ENCODE peak calls at places on chromosomes 4 and X, in six cellular contexts. One of them, this sample, is unnamed.

GRCh38 chr4:125187621-125188176 is 127.1 kb upstream of the FAT4 start:
- DNase-seq in AG10803: peak; percentile 77
- DNase-seq in body of pancreas: peak; percentile 7
- DNase-seq in astrocyte of the spinal cord: peak; percentile 88
- DNase-seq in stomach: peak; percentile 56
- DNase-seq in dorsolateral prefrontal cortex: no peak
- DNase-seq in this sample: no peak

GRCh38 chrX:154457491-154458115 is 478 bp upstream of the PLXNA3 start:
- DNase-seq in AG10803: no peak
- DNase-seq in body of pancreas: peak; percentile 68
- DNase-seq in astrocyte of the spinal cord: no peak
- DNase-seq in stomach: peak; percentile 48
- DNase-seq in dorsolateral prefrontal cortex: no peak
- DNase-seq in this sample: peak; percentile 74

GRCh38 chr4:25410820-25411529 is 33.9 kb downstream of the ANAPC4 start:
- DNase-seq in AG10803: no peak
- DNase-seq in body of pancreas: no peak
- DNase-seq in astrocyte of the spinal cord: no peak
- DNase-seq in stomach: no peak
- DNase-seq in dorsolateral prefrontal cortex: no peak
- DNase-seq in this sample: no peak

GRCh38 chrX:55008571-55009358 is 8.6 kb downstream of the APEX2 start:
- DNase-seq in AG10803: peak; percentile 24
- DNase-seq in body of pancreas: no peak
- DNase-seq in astrocyte of the spinal cord: peak; percentile 3
- DNase-seq in stomach: no peak
- DNase-seq in dorsolateral prefrontal cortex: no peak
- DNase-seq in this sample: no peak

GRCh38 chrX:134551365-134552095 is 91.6 kb downstream of the HPRT1 start:
- DNase-seq in AG10803: peak; percentile 68
- DNase-seq in body of pancreas: no peak
- DNase-seq in astrocyte of the spinal cord: peak; percentile 55
- DNase-seq in stomach: no peak
- DNase-seq in dorsolateral prefrontal cortex: no peak
- DNase-seq in this sample: no peak

GRCh38 chr4:76188557-76188956 is 25.1 kb downstream of the SCARB2 start:
- DNase-seq in AG10803: no peak
- DNase-seq in body of pancreas: no peak
- DNase-seq in astrocyte of the spinal cord: no peak
- DNase-seq in stomach: no peak
- DNase-seq in dorsolateral prefrontal cortex: no peak
- DNase-seq in this sample: no peak

GRCh38 chrX:122625821-122626220 is 558.3 kb upstream of the GRIA3 start:
- DNase-seq in AG10803: peak; percentile 89
- DNase-seq in body of pancreas: no peak
- DNase-seq in astrocyte of the spinal cord: peak; percentile 3
- DNase-seq in stomach: no peak
- DNase-seq in dorsolateral prefrontal cortex: no peak
- DNase-seq in this sample: no peak

GRCh38 chr4:102169345-102169744 is 175.9 kb downstream of the SLC39A8 start:
- DNase-seq in AG10803: peak; percentile 13
- DNase-seq in body of pancreas: peak; percentile 10
- DNase-seq in astrocyte of the spinal cord: peak; percentile 25
- DNase-seq in stomach: no peak
- DNase-seq in dorsolateral prefrontal cortex: no peak
- DNase-seq in this sample: no peak

GRCh38 chrX:111719426-111720210 is 38.6 kb downstream of the ALG13 start:
- DNase-seq in AG10803: peak; percentile 1
- DNase-seq in body of pancreas: no peak
- DNase-seq in astrocyte of the spinal cord: peak; percentile 12
- DNase-seq in stomach: no peak
- DNase-seq in dorsolateral prefrontal cortex: no peak
- DNase-seq in this sample: no peak

GRCh38 chrX:30196322-30196721 is 19.0 kb upstream of the MAGEB2 start:
- DNase-seq in AG10803: no peak
- DNase-seq in body of pancreas: no peak
- DNase-seq in astrocyte of the spinal cord: peak; percentile 8
- DNase-seq in stomach: no peak
- DNase-seq in dorsolateral prefrontal cortex: no peak
- DNase-seq in this sample: no peak

GRCh38 chr4:3405176-3405575 is 36.6 kb upstream of the HGFAC start:
- DNase-seq in AG10803: no peak
- DNase-seq in body of pancreas: no peak
- DNase-seq in astrocyte of the spinal cord: no peak
- DNase-seq in stomach: no peak
- DNase-seq in dorsolateral prefrontal cortex: no peak
- DNase-seq in this sample: no peak

GRCh38 chr4:85825937-85826678 is 351.2 kb downstream of the ARHGAP24 start:
- DNase-seq in AG10803: peak; percentile 82
- DNase-seq in body of pancreas: peak; percentile 63
- DNase-seq in astrocyte of the spinal cord: peak; percentile 66
- DNase-seq in stomach: peak; percentile 50
- DNase-seq in dorsolateral prefrontal cortex: no peak
- DNase-seq in this sample: no peak

GRCh38 chr4:185638548-185639301 is 103.4 kb upstream of the PDLIM3 start:
- DNase-seq in AG10803: peak; percentile 7
- DNase-seq in body of pancreas: no peak
- DNase-seq in astrocyte of the spinal cord: no peak
- DNase-seq in stomach: no peak
- DNase-seq in dorsolateral prefrontal cortex: no peak
- DNase-seq in this sample: no peak

GRCh38 chrX:139862208-139862607 is 70.6 kb downstream of the ATP11C start:
- DNase-seq in AG10803: no peak
- DNase-seq in body of pancreas: no peak
- DNase-seq in astrocyte of the spinal cord: no peak
- DNase-seq in stomach: no peak
- DNase-seq in dorsolateral prefrontal cortex: no peak
- DNase-seq in this sample: no peak

GRCh38 chr4:175405961-175406360 is 406.1 kb downstream of the GPM6A start:
- DNase-seq in AG10803: no peak
- DNase-seq in body of pancreas: no peak
- DNase-seq in astrocyte of the spinal cord: no peak
- DNase-seq in stomach: no peak
- DNase-seq in dorsolateral prefrontal cortex: no peak
- DNase-seq in this sample: no peak

GRCh38 chr4:7691992-7692391 is 247.7 kb downstream of the AFAP1 start:
- DNase-seq in AG10803: peak; percentile 12
- DNase-seq in body of pancreas: peak; percentile 40
- DNase-seq in astrocyte of the spinal cord: no peak
- DNase-seq in stomach: no peak
- DNase-seq in dorsolateral prefrontal cortex: peak; percentile 28
- DNase-seq in this sample: no peak

GRCh38 chr4:87857789-87858188 is 25.0 kb downstream of the MEPE start:
- DNase-seq in AG10803: no peak
- DNase-seq in body of pancreas: no peak
- DNase-seq in astrocyte of the spinal cord: no peak
- DNase-seq in stomach: no peak
- DNase-seq in dorsolateral prefrontal cortex: no peak
- DNase-seq in this sample: no peak

GRCh38 chr4:107380190-107380589 is 339.8 kb downstream of the PAPSS1 start:
- DNase-seq in AG10803: no peak
- DNase-seq in body of pancreas: no peak
- DNase-seq in astrocyte of the spinal cord: no peak
- DNase-seq in stomach: no peak
- DNase-seq in dorsolateral prefrontal cortex: no peak
- DNase-seq in this sample: no peak

GRCh38 chrX:100928660-100929613 is at the start of gene XKRX:
- DNase-seq in AG10803: no peak
- DNase-seq in body of pancreas: peak; percentile 56
- DNase-seq in astrocyte of the spinal cord: peak; percentile 10
- DNase-seq in stomach: peak; percentile 53
- DNase-seq in dorsolateral prefrontal cortex: peak; percentile 24
- DNase-seq in this sample: peak; percentile 47

GRCh38 chr4:176034498-176034897 is 31.1 kb upstream of the WDR17 start:
- DNase-seq in AG10803: peak; percentile 55
- DNase-seq in body of pancreas: no peak
- DNase-seq in astrocyte of the spinal cord: peak; percentile 57
- DNase-seq in stomach: no peak
- DNase-seq in dorsolateral prefrontal cortex: no peak
- DNase-seq in this sample: no peak

GRCh38 chrX:119189586-119189985 is 46.5 kb upstream of the PGRMC1 start:
- DNase-seq in AG10803: peak; percentile 93
- DNase-seq in body of pancreas: peak; percentile 19
- DNase-seq in astrocyte of the spinal cord: peak; percentile 17
- DNase-seq in stomach: no peak
- DNase-seq in dorsolateral prefrontal cortex: no peak
- DNase-seq in this sample: no peak

GRCh38 chrX:150854856-150855255 is 43.6 kb downstream of the CD99L2 start:
- DNase-seq in AG10803: no peak
- DNase-seq in body of pancreas: no peak
- DNase-seq in astrocyte of the spinal cord: no peak
- DNase-seq in stomach: no peak
- DNase-seq in dorsolateral prefrontal cortex: no peak
- DNase-seq in this sample: no peak

GRCh38 chr4:173192375-173193162 is 24.0 kb downstream of the GALNT7 start:
- DNase-seq in AG10803: no peak
- DNase-seq in body of pancreas: no peak
- DNase-seq in astrocyte of the spinal cord: no peak
- DNase-seq in stomach: no peak
- DNase-seq in dorsolateral prefrontal cortex: no peak
- DNase-seq in this sample: no peak

GRCh38 chr4:8719421-8719820 is 126.9 kb downstream of the CPZ start:
- DNase-seq in AG10803: no peak
- DNase-seq in body of pancreas: no peak
- DNase-seq in astrocyte of the spinal cord: no peak
- DNase-seq in stomach: no peak
- DNase-seq in dorsolateral prefrontal cortex: no peak
- DNase-seq in this sample: no peak

GRCh38 chr4:1578968-1579833 is 104.9 kb downstream of the FAM53A start:
- DNase-seq in AG10803: peak; percentile 79
- DNase-seq in body of pancreas: peak; percentile 57
- DNase-seq in astrocyte of the spinal cord: peak; percentile 33
- DNase-seq in stomach: peak; percentile 83
- DNase-seq in dorsolateral prefrontal cortex: peak; percentile 25
- DNase-seq in this sample: peak; percentile 56

GRCh38 chr4:141346144-141346543 is 125.4 kb downstream of the ZNF330 start:
- DNase-seq in AG10803: peak; percentile 79
- DNase-seq in body of pancreas: peak; percentile 43
- DNase-seq in astrocyte of the spinal cord: peak; percentile 75
- DNase-seq in stomach: no peak
- DNase-seq in dorsolateral prefrontal cortex: no peak
- DNase-seq in this sample: no peak

GRCh38 chr4:48813984-48814383 is 16.9 kb upstream of the OCIAD1 start:
- DNase-seq in AG10803: no peak
- DNase-seq in body of pancreas: no peak
- DNase-seq in astrocyte of the spinal cord: no peak
- DNase-seq in stomach: no peak
- DNase-seq in dorsolateral prefrontal cortex: no peak
- DNase-seq in this sample: peak; percentile 40

GRCh38 chr4:40264995-40265909 is 68.4 kb downstream of the RHOH start:
- DNase-seq in AG10803: no peak
- DNase-seq in body of pancreas: peak; percentile 27
- DNase-seq in astrocyte of the spinal cord: peak; percentile 28
- DNase-seq in stomach: peak; percentile 37
- DNase-seq in dorsolateral prefrontal cortex: no peak
- DNase-seq in this sample: no peak
- TF ChIP-seq CTCF in AG10803: no peak
- TF ChIP-seq CTCF in body of pancreas: no peak
- TF ChIP-seq CTCF in astrocyte of the spinal cord: no peak
- TF ChIP-seq CTCF in stomach: no peak
- TF ChIP-seq CTCF in dorsolateral prefrontal cortex: no peak
- TF ChIP-seq CTCF in this sample: no peak

DNA sequence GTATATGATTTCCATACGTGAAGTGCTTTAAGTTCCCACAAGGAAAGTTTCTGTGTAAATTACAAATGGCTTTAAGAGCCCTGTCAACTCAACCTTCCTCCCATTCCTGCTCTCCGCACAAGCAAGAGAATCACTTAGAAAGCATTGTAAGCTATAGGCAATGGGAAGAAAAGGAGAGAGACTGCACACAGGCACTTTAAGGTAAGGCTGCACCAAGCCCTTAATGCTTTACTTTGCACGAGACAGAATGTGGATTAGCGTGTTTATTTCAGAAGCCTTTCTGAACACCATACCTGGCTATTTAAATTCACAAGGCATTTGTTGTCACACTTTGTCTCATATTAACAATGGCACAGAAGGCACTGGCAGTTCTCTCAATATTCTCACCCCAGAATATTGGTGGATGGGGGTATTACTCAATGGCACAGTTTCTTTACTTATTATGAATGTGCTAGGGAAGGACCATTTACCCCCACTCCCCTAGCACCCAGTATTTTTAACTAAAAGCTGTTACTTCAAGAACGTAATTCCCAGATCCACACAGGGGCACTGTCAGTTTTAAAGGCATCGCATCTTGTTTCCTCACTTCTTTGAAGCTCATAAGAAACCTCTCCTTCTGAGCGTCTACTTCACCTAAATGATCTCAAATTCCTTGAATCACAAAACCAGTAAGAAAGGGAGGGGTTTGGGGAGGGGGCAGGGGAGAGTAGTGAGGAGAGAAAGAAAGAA is 150.0 kb downstream of the MAML3 start:
- DNase-seq in AG10803: no peak
- DNase-seq in body of pancreas: no peak
- DNase-seq in astrocyte of the spinal cord: no peak
- DNase-seq in stomach: no peak
- DNase-seq in dorsolateral prefrontal cortex: no peak
- DNase-seq in this sample: no peak
- H3K4me3 ChIP-seq in AG10803: peak overlapping the region; percentile 51
- H3K4me3 ChIP-seq in body of pancreas: no peak overlapping the region
- H3K4me3 ChIP-seq in astrocyte of the spinal cord: peak overlapping the region; percentile 38
- H3K4me3 ChIP-seq in stomach: peak overlapping the region; percentile 24
- H3K4me3 ChIP-seq in dorsolateral prefrontal cortex: peak overlapping the region; percentile 38
- H3K4me3 ChIP-seq in this sample: no peak overlapping the region

DNA sequence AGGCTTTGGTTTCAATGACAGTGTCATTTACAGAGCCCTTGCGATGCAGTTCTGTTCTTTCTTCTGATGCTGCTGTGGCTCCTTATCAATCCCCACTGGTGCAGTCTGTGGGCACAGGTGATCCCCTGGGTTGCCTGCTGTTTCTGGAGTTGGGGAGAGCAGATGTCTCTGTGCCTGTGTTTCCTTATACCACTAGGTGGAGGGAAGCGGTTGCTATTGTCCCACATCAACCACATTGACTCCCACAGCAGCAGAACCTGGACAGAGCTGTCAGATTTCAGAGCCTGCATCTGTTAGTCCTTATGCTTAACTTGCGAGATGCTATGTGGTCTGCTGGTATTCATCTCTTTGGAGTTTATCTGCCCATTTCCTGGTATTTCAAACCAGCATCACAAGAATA is 57.7 kb downstream of the NEIL3 start:
- DNase-seq in AG10803: peak; percentile 38
- DNase-seq in body of pancreas: no peak
- DNase-seq in astrocyte of the spinal cord: no peak
- DNase-seq in stomach: no peak
- DNase-seq in dorsolateral prefrontal cortex: no peak
- DNase-seq in this sample: no peak
- TF ChIP-seq CTCF in AG10803: peak; percentile 35
- TF ChIP-seq CTCF in body of pancreas: no peak
- TF ChIP-seq CTCF in astrocyte of the spinal cord: peak; percentile 33
- TF ChIP-seq CTCF in stomach: no peak
- TF ChIP-seq CTCF in dorsolateral prefrontal cortex: no peak
- TF ChIP-seq CTCF in this sample: peak; percentile 14

DNA sequence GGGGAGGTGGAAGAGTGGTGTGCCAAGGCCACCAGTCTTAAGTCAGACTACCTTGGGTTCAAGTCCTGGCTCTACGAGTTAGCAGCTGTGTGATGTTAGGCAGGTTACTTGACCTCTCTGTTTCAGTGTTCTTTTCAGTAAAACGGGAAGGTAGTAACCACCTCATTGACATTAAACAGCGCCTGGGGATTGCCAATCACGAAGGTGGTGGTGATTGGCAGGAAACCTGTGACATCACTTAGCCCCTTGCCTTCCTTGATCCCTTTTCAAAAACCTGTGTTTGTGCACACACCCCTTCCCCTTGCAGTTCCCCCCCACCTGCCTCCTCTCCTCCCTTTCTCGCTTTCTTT is 7.6 kb downstream of the KLF3 start:
- DNase-seq in AG10803: no peak
- DNase-seq in body of pancreas: no peak
- DNase-seq in astrocyte of the spinal cord: no peak
- DNase-seq in stomach: no peak
- DNase-seq in dorsolateral prefrontal cortex: no peak
- DNase-seq in this sample: no peak
- H3K4me3 ChIP-seq in AG10803: no peak overlapping the region
- H3K4me3 ChIP-seq in body of pancreas: no peak overlapping the region
- H3K4me3 ChIP-seq in astrocyte of the spinal cord: no peak overlapping the region
- H3K4me3 ChIP-seq in stomach: peak overlapping the region; percentile 31
- H3K4me3 ChIP-seq in dorsolateral prefrontal cortex: no peak overlapping the region
- H3K4me3 ChIP-seq in this sample: no peak overlapping the region